ENCODE peak calls at places on chromosomes 5 and 9, in seven cellular contexts. R, W, M, H, P, U and A are unnamed samples.

GRCh38 chr5:1735320-1735970 is 64.2 kb downstream of the MRPL36 start:
- DNase-seq in W (no peak), U (no peak), P (no peak), R (no peak), H (no peak), M (no peak), A (no peak)

GRCh38 chr5:1672396-1672795 is 127.2 kb downstream of the MRPL36 start:
- DNase-seq in M (no peak), R (no peak), H (no peak), W (no peak), P (no peak), U (peak), A (no peak)

GRCh38 chr5:43711496-43711895 is 108.5 kb downstream of the NNT start:
- DNase-seq in M (peak), R (no peak), P (no peak), H (no peak), U (no peak), W (peak), A (no peak)

GRCh38 chr5:78025540-78025939 is 249.4 kb upstream of the TBCA start:
- DNase-seq in U (peak), P (no peak), M (no peak), H (no peak), W (no peak), R (no peak), A (no peak)

GRCh38 chr9:4796988-4797956 is 4.5 kb downstream of the RCL1 start:
- DNase-seq in W (no peak), U (peak), M (peak), P (peak), H (peak), R (no peak), A (no peak)

GRCh38 chr9:94643746-94644145 is 4.4 kb upstream of the FBP1 start:
- DNase-seq in P (no peak), R (no peak), W (no peak), U (no peak), H (no peak), M (no peak), A (no peak)

GRCh38 chr9:36401179-36401740 is 1.2 kb upstream of the RNF38 start:
- DNase-seq in P (peak), H (peak), U (peak), W (peak), M (peak), R (peak), A (no peak)

GRCh38 chr5:109316631-109317030 is 93.1 kb downstream of the PJA2 start:
- DNase-seq in H (no peak), R (no peak), W (peak), P (no peak), M (no peak), U (no peak), A (no peak)

GRCh38 chr9:107707419-107707837 is 217.9 kb upstream of the KLF4 start:
- DNase-seq in U (no peak), W (peak), M (peak), H (no peak), R (no peak), P (no peak), A (no peak)